ENCODE peak calls at places on chromosome 4, in ten cellular contexts. R is NCI-H345; D is GDM1; U is CD8-positive, alpha-beta memory T cell; Y is activated T-cell treated with anti-CD3 and anti-CD28 coated beads for 1 hour; X is activated CD4-positive, alpha-beta T cell treated with anti-CD3 and anti-CD28 coated beads for 48 hours; M is bronchial epithelial cell; C is AG10803; V is thoracic aorta; Z is AG08395. O is an unnamed sample.

GRCh38 chr4:15774020-15774420 is 4.1 kb upstream of the CD38 start:
- DNase-seq in R (no peak), D (no peak), U (no peak), Y (no peak), X (no peak), M (peak), C (peak), V (no peak), Z (no peak), O (peak)

GRCh38 chr4:3257125-3257690 is 8.2 kb downstream of the MSANTD1 start:
- DNase-seq in R (peak), D (no peak), U (no peak), Y (no peak), X (no peak), M (peak), C (no peak), V (no peak), Z (no peak), O (no peak)

GRCh38 chr4:71290481-71290880 is 48.3 kb upstream of the SLC4A4 start:
- DNase-seq in R (no peak), D (no peak), U (no peak), Y (no peak), X (no peak), M (no peak), C (peak), V (no peak), Z (no peak), O (no peak)

GRCh38 chr4:54585321-54586000 is 72.3 kb upstream of the KIT start:
- DNase-seq in R (no peak), D (no peak), U (no peak), Y (no peak), X (no peak), M (peak), C (peak), V (no peak), Z (peak), O (no peak)

GRCh38 chr4:103032575-103032974 is 13.1 kb upstream of the SLC9B1 start:
- DNase-seq in R (peak), D (peak), U (no peak), Y (no peak), X (no peak), M (peak), C (peak), V (no peak), Z (peak), O (peak)

GRCh38 chr4:163988921-163989320 is 494.4 kb downstream of the TMA16 start:
- DNase-seq in R (no peak), D (no peak), U (no peak), Y (no peak), X (no peak), M (no peak), C (no peak), V (no peak), Z (no peak), O (no peak)

GRCh38 chr4:41507292-41507933 is 30.5 kb upstream of the LIMCH1 start:
- DNase-seq in R (no peak), D (no peak), U (no peak), Y (no peak), X (no peak), M (peak), C (peak), V (no peak), Z (no peak), O (no peak)

GRCh38 chr4:53436251-53436650 is 58.8 kb downstream of the FIP1L1 start:
- DNase-seq in R (no peak), D (no peak), U (no peak), Y (no peak), X (no peak), M (no peak), C (peak), V (no peak), Z (no peak), O (no peak)

GRCh38 chr4:55125087-55125721 is at the start of gene KDR:
- DNase-seq in R (peak), D (no peak), U (no peak), Y (no peak), X (no peak), M (no peak), C (peak), V (no peak), Z (peak), O (no peak)

GRCh38 chr4:79273918-79274317 is 51.9 kb downstream of the NAA11 start:
- DNase-seq in R (no peak), D (no peak), U (no peak), Y (no peak), X (no peak), M (no peak), C (no peak), V (no peak), Z (no peak), O (no peak)

GRCh38 chr4:76896731-76897521 is 1.0 kb downstream of the SOWAHB start:
- DNase-seq in R (peak), D (no peak), U (peak), Y (peak), X (peak), M (no peak), C (peak), V (no peak), Z (peak), O (peak)

GRCh38 chr4:145954924-145955339 is 16.3 kb upstream of the ZNF827 start:
- DNase-seq in R (no peak), D (no peak), U (no peak), Y (no peak), X (no peak), M (peak), C (peak), V (no peak), Z (peak), O (no peak)

GRCh38 chr4:14608630-14609029 is 393.7 kb upstream of the CPEB2 start:
- DNase-seq in R (no peak), D (no peak), U (no peak), Y (no peak), X (no peak), M (no peak), C (no peak), V (no peak), Z (no peak), O (no peak)

GRCh38 chr4:148090029-148090428 is 352.2 kb downstream of the NR3C2 start:
- DNase-seq in R (no peak), D (no peak), U (no peak), Y (no peak), X (no peak), M (no peak), C (no peak), V (no peak), Z (no peak), O (no peak)

GRCh38 chr4:154364012-154364863 is 127.4 kb downstream of the DCHS2 start:
- DNase-seq in R (no peak), D (no peak), U (no peak), Y (no peak), X (no peak), M (no peak), C (no peak), V (no peak), Z (no peak), O (no peak)

GRCh38 chr4:1403591-1404572 is 2.4 kb downstream of the NKX1-1 start:
- DNase-seq in R (no peak), D (no peak), U (no peak), Y (no peak), X (no peak), M (no peak), C (no peak), V (no peak), Z (no peak), O (no peak)

GRCh38 chr4:125789018-125789417 is 474.3 kb downstream of the FAT4 start:
- DNase-seq in R (no peak), D (no peak), U (no peak), Y (no peak), X (no peak), M (no peak), C (peak), V (no peak), Z (no peak), O (no peak)

GRCh38 chr4:146134761-146135160 is 40.8 kb upstream of the LSM6 start:
- DNase-seq in R (peak), D (no peak), U (no peak), Y (no peak), X (no peak), M (peak), C (no peak), V (no peak), Z (no peak), O (no peak)

GRCh38 chr4:112448211-112448745 is 67.7 kb downstream of the NEUROG2 start:
- DNase-seq in R (no peak), D (no peak), U (no peak), Y (no peak), X (no peak), M (peak), C (no peak), V (no peak), Z (peak), O (no peak)

GRCh38 chr4:53640576-53641459 is 49.5 kb upstream of the LNX1 start:
- DNase-seq in R (peak), D (no peak), U (no peak), Y (no peak), X (no peak), M (no peak), C (no peak), V (no peak), Z (no peak), O (no peak)

GRCh38 chr4:138494931-138495330 is 252.8 kb upstream of the SLC7A11 start:
- DNase-seq in R (peak), D (no peak), U (no peak), Y (no peak), X (no peak), M (peak), C (peak), V (no peak), Z (no peak), O (no peak)

GRCh38 chr4:181517521-181517920 is 725.7 kb upstream of the TENM3 start:
- DNase-seq in R (no peak), D (no peak), U (no peak), Y (no peak), X (no peak), M (no peak), C (peak), V (no peak), Z (peak), O (no peak)

GRCh38 chr4:141849778-141850177 is 213.4 kb downstream of the IL15 start:
- DNase-seq in R (no peak), D (no peak), U (no peak), Y (no peak), X (no peak), M (no peak), C (peak), V (no peak), Z (no peak), O (no peak)

GRCh38 chr4:137804906-137805511 is 272.7 kb upstream of the PCDH18 start:
- DNase-seq in R (no peak), D (no peak), U (no peak), Y (no peak), X (no peak), M (no peak), C (no peak), V (no peak), Z (no peak), O (no peak)

GRCh38 chr4:117889978-117890377 is 144.3 kb upstream of the NDST3 start:
- DNase-seq in R (no peak), D (no peak), U (no peak), Y (no peak), X (no peak), M (no peak), C (no peak), V (no peak), Z (no peak), O (no peak)

O was measured in activated CD8-positive, alpha-beta T cell treated with anti-CD3 and anti-CD28 coated beads for 36 hours.